ENCODE peak calls at places on chromosomes 7 and 10, in seven cellular contexts. G, A, H, R, E, S and F are unnamed samples.
A peak's percentile ranks its signal among the peaks of the same experiment; 100 is the strongest.

GRCh38 chr7:116843373-116843772 is 19.0 kb upstream of the CAPZA2 start:
- DNase-seq in G (no peak), A (no peak), H (no peak), R (no peak), E (no peak), S (no peak), F (no peak)

GRCh38 chr7:66055321-66055956 is 20.2 kb upstream of the ASL start:
- DNase-seq in G (no peak), A (no peak), H (no peak), R (no peak), E (peak; percentile 82), S (no peak), F (no peak)

GRCh38 chr7:36082910-36083309 is 70.1 kb upstream of the EEPD1 start:
- DNase-seq in G (no peak), A (peak; percentile 31), H (peak; percentile 60), R (no peak), E (no peak), S (no peak), F (no peak)

GRCh38 chr7:146635200-146636032 is 518.8 kb downstream of the CNTNAP2 start:
- DNase-seq in G (no peak), A (peak; percentile 63), H (peak; percentile 4), R (no peak), E (no peak), S (no peak), F (peak; percentile 4)

GRCh38 chr10:84140036-84140379 is 699 bp downstream of the GHITM start:
- DNase-seq in G (no peak), A (peak; percentile 15), H (no peak), R (no peak), E (peak; percentile 66), S (peak; percentile 2), F (peak; percentile 43)

GRCh38 chr10:30042820-30043219 is 16.6 kb downstream of the JCAD start:
- DNase-seq in G (no peak), A (no peak), H (no peak), R (no peak), E (no peak), S (no peak), F (no peak)

GRCh38 chr7:77727936-77728701 is 31.9 kb downstream of the RSBN1L start:
- DNase-seq in G (no peak), A (peak; percentile 43), H (peak; percentile 50), R (no peak), E (peak; percentile 67), S (no peak), F (peak; percentile 10)

GRCh38 chr10:69661414-69662172 is 31.5 kb downstream of the FAM241B start:
- DNase-seq in G (no peak), A (no peak), H (no peak), R (no peak), E (no peak), S (no peak), F (no peak)

GRCh38 chr7:15720849-15721471 is 34.5 kb upstream of the MEOX2 start:
- DNase-seq in G (peak; percentile 41), A (peak; percentile 25), H (peak; percentile 55), R (peak; percentile 52), E (peak; percentile 47), S (peak; percentile 22), F (peak; percentile 49)

GRCh38 chr7:119482209-119482608 is 790.8 kb upstream of the KCND2 start:
- DNase-seq in G (peak; percentile 43), A (peak; percentile 62), H (peak; percentile 85), R (peak; percentile 93), E (peak; percentile 13), S (peak; percentile 7), F (peak; percentile 58)

GRCh38 chr7:66255533-66256100 is 50.5 kb downstream of the TPST1 start:
- DNase-seq in G (no peak), A (no peak), H (no peak), R (no peak), E (peak; percentile 87), S (no peak), F (no peak)

GRCh38 chr7:81161459-81162075 is 242.7 kb upstream of the SEMA3C start:
- DNase-seq in G (peak; percentile 75), A (no peak), H (no peak), R (no peak), E (peak; percentile 95), S (no peak), F (peak; percentile 58)

GRCh38 chr10:1573981-1574380 is 163.3 kb downstream of the ADARB2 start:
- DNase-seq in G (no peak), A (no peak), H (no peak), R (no peak), E (no peak), S (no peak), F (no peak)

GRCh38 chr7:16991551-16991950 is 109.8 kb upstream of the AGR3 start:
- DNase-seq in G (no peak), A (no peak), H (peak; percentile 15), R (no peak), E (no peak), S (no peak), F (no peak)

GRCh38 chr10:126117196-126117595 is 220.8 kb downstream of the FANK1 start:
- DNase-seq in G (no peak), A (no peak), H (no peak), R (no peak), E (no peak), S (no peak), F (no peak)

GRCh38 chr10:126118476-126118875 is 222.1 kb downstream of the FANK1 start:
- DNase-seq in G (no peak), A (no peak), H (no peak), R (no peak), E (no peak), S (no peak), F (no peak)

GRCh38 chr10:126115861-126116260 is 219.5 kb downstream of the FANK1 start:
- DNase-seq in G (no peak), A (no peak), H (no peak), R (no peak), E (no peak), S (no peak), F (no peak)

GRCh38 chr10:126122856-126123255 is 226.5 kb downstream of the FANK1 start:
- DNase-seq in G (no peak), A (no peak), H (no peak), R (no peak), E (no peak), S (no peak), F (no peak)

DNA sequence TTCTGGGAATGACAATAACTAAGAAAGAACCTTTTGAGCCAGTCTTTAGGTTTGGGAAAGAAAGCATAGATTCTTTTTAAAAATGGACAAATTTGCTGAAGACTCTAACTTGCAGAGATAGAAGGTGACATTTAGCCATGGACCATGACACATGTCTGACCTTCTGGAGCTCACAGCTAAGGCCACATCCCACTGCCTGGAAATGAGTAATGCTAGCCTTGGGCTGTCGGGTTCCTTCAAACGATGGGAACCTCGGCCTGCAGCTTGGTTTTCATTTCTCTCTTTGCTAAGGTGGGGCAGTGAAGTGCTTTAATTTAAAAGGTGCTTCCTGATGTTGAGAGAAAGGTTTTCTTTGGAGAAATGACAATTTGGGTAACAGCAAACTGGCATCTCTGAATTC is 223.2 kb downstream of the FANK1 start:
- DNase-seq in G (no peak), A (no peak), H (no peak), R (no peak), E (peak; percentile 56), S (no peak), F (no peak)
- TF ChIP-seq EZH2phosphoT487 in G (no peak), A (no peak), H (no peak), R (no peak), E (no peak), S (no peak), F (no peak)

GRCh38 chr10:132690821-132691610 is 94.9 kb downstream of the NKX6-2 start:
- DNase-seq in G (no peak), A (no peak), H (no peak), R (no peak), E (no peak), S (no peak), F (no peak)

GRCh38 chr10:132691711-132692153 is 94.2 kb downstream of the NKX6-2 start:
- DNase-seq in G (no peak), A (no peak), H (no peak), R (no peak), E (no peak), S (no peak), F (no peak)

GRCh38 chr10:132689721-132690360 is 96.1 kb downstream of the NKX6-2 start:
- DNase-seq in G (no peak), A (no peak), H (no peak), R (no peak), E (no peak), S (no peak), F (no peak)

GRCh38 chr10:132688580-132689420 is 97.1 kb downstream of the NKX6-2 start:
- DNase-seq in G (no peak), A (no peak), H (no peak), R (no peak), E (no peak), S (no peak), F (no peak)

DNA sequence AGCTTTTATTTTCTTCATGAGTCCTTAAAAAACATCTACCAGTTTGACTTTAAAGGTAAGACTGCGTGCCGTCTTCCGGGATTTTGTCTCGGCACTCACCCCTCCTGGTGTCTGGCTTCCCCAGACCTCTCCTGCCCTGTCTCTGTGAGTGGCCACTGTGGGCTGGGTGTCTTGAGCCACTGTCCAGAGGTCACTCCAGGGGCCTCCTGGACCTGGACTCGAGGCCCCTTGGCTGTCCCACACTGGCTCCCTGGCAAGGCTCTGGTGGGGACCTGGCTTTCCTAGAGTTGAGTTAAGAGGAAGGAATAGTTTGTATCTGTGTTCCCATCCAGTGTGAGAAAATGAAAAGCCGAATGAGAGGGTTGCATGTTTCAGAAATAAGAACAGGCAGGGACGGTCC is 95.5 kb downstream of the NKX6-2 start:
- DNase-seq in G (no peak), A (no peak), H (no peak), R (no peak), E (no peak), S (no peak), F (no peak)
- TF ChIP-seq EZH2phosphoT487 in G (no peak), A (no peak), H (no peak), R (no peak), E (no peak), S (no peak), F (no peak)

DNA sequence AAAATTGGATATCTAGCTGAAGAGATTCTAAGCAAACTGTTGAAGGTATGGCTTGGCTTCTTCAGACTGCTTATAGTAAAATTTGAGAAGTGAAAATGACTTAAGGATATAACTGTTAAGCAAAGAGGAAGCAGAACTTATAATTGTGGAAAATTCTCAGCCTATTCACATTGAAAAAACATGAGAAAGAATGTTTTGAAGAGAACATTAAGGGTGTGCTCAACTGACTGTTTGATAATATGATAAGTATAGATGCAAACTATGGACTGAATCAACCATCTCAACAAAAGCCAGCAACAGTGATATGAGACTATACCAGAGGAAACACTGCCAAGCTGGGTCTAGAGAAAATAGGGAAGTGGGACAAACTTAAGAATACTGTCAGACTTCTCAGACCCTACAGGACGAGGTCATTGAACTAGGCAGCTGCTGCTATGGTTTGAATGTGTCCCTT is 133.1 kb upstream of the PPP1R3A start:
- DNase-seq in G (no peak), A (no peak), H (no peak), R (no peak), E (no peak), S (peak; percentile 60), F (no peak)
- TF ChIP-seq EZH2phosphoT487 in G (no peak), A (no peak), H (no peak), R (no peak), E (no peak), S (no peak), F (no peak)

DNA sequence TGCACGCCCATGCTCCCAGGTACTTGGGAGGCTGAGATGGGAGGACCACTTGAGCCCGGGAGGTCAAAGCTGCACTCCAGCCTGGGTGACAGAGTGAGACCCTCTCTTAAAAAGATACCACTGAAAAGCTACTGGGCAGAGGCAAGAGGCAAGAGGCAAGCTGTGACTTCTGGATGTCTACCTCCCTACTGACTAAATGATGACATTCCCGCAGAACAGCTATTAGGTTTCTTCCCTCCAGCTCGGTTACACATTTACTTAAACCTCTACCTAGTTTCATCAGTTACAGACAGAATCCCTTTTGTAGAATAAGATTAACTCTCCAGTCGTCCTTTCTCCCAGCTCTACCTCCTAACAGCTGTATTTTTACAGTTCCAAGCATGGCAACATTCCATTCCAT is 21.2 kb downstream of the RHEB start:
- DNase-seq in G (no peak), A (no peak), H (no peak), R (no peak), E (no peak), S (no peak), F (no peak)
- TF ChIP-seq EZH2phosphoT487 in G (no peak), A (peak; percentile 60), H (no peak), R (no peak), E (no peak), S (no peak), F (no peak)